ENCODE peak calls at places on chromosome 22, in ten cellular contexts. One of them, this sample, is unnamed. For H3K4me1, the result is how much of the 10 kb centered on the place peaks cover.

GRCh38 chr22:38744981-38745380 is 10.8 kb downstream of the SUN2 start:
- DNase-seq in PC-9: no peak
- DNase-seq in HCT116: no peak
- DNase-seq in heart left ventricle: no peak
- DNase-seq in heart right ventricle: no peak
- DNase-seq in colonic mucosa: no peak
- DNase-seq in A549: no peak
- DNase-seq in thoracic aorta: no peak
- DNase-seq in suprapubic skin: no peak
- DNase-seq in adrenal gland: no peak
- DNase-seq in this sample: no peak

GRCh38 chr22:43136255-43136654 is 6.9 kb downstream of the MCAT start:
- DNase-seq in thoracic aorta: no peak
- DNase-seq in heart left ventricle: peak
- DNase-seq in colonic mucosa: no peak
- DNase-seq in heart right ventricle: peak
- DNase-seq in HCT116: no peak
- DNase-seq in PC-9: peak
- DNase-seq in adrenal gland: peak
- DNase-seq in suprapubic skin: no peak
- DNase-seq in A549: peak
- DNase-seq in this sample: peak

GRCh38 chr22:38240734-38241252 is 32.0 kb downstream of the TMEM184B start:
- DNase-seq in PC-9: peak
- DNase-seq in suprapubic skin: no peak
- DNase-seq in thoracic aorta: no peak
- DNase-seq in HCT116: peak
- DNase-seq in adrenal gland: peak
- DNase-seq in heart right ventricle: no peak
- DNase-seq in A549: peak
- DNase-seq in colonic mucosa: peak
- DNase-seq in heart left ventricle: no peak
- DNase-seq in this sample: no peak

GRCh38 chr22:22026157-22026831 is 43.7 kb upstream of the TOP3B start:
- DNase-seq in heart right ventricle: no peak
- DNase-seq in A549: no peak
- DNase-seq in suprapubic skin: no peak
- DNase-seq in colonic mucosa: no peak
- DNase-seq in heart left ventricle: no peak
- DNase-seq in HCT116: no peak
- DNase-seq in thoracic aorta: no peak
- DNase-seq in PC-9: no peak
- DNase-seq in adrenal gland: no peak
- DNase-seq in this sample: no peak

GRCh38 chr22:23530106-23530505 is 50.0 kb downstream of the IGLL1 start:
- DNase-seq in HCT116: no peak
- DNase-seq in adrenal gland: no peak
- DNase-seq in colonic mucosa: no peak
- DNase-seq in A549: no peak
- DNase-seq in heart left ventricle: peak
- DNase-seq in thoracic aorta: no peak
- DNase-seq in suprapubic skin: peak
- DNase-seq in heart right ventricle: no peak
- DNase-seq in PC-9: no peak
- DNase-seq in this sample: no peak

GRCh38 chr22:39773976-39774539 is 119.5 kb downstream of the ENTHD1 start:
- DNase-seq in HCT116: no peak
- DNase-seq in heart left ventricle: no peak
- DNase-seq in adrenal gland: no peak
- DNase-seq in heart right ventricle: no peak
- DNase-seq in thoracic aorta: no peak
- DNase-seq in A549: no peak
- DNase-seq in PC-9: peak
- DNase-seq in suprapubic skin: no peak
- DNase-seq in colonic mucosa: peak
- DNase-seq in this sample: no peak

GRCh38 chr22:48429621-48430020 is 1398.1 kb downstream of the BRD1 start:
- DNase-seq in thoracic aorta: no peak
- DNase-seq in heart right ventricle: no peak
- DNase-seq in HCT116: no peak
- DNase-seq in adrenal gland: no peak
- DNase-seq in A549: no peak
- DNase-seq in suprapubic skin: peak
- DNase-seq in PC-9: no peak
- DNase-seq in heart left ventricle: no peak
- DNase-seq in colonic mucosa: no peak
- DNase-seq in this sample: no peak

GRCh38 chr22:39351689-39352214 is 2.0 kb downstream of the SYNGR1 start:
- DNase-seq in thoracic aorta: no peak
- DNase-seq in suprapubic skin: no peak
- DNase-seq in HCT116: no peak
- DNase-seq in heart right ventricle: no peak
- DNase-seq in heart left ventricle: no peak
- DNase-seq in PC-9: no peak
- DNase-seq in colonic mucosa: no peak
- DNase-seq in adrenal gland: no peak
- DNase-seq in A549: no peak
- DNase-seq in this sample: peak

GRCh38 chr22:39207141-39208012 is 37.4 kb downstream of the PDGFB start:
- DNase-seq in suprapubic skin: peak
- DNase-seq in HCT116: no peak
- DNase-seq in PC-9: peak
- DNase-seq in thoracic aorta: no peak
- DNase-seq in colonic mucosa: no peak
- DNase-seq in adrenal gland: no peak
- DNase-seq in heart right ventricle: no peak
- DNase-seq in A549: no peak
- DNase-seq in heart left ventricle: peak
- DNase-seq in this sample: no peak

GRCh38 chr22:27212617-27213177 is 555.3 kb downstream of the MIAT start:
- DNase-seq in adrenal gland: peak
- DNase-seq in thoracic aorta: peak
- DNase-seq in heart left ventricle: peak
- DNase-seq in PC-9: no peak
- DNase-seq in A549: peak
- DNase-seq in suprapubic skin: peak
- DNase-seq in heart right ventricle: peak
- DNase-seq in colonic mucosa: peak
- DNase-seq in HCT116: no peak
- DNase-seq in this sample: peak

GRCh38 chr22:23305321-23305910 is 125.1 kb downstream of the BCR start:
- DNase-seq in suprapubic skin: peak
- DNase-seq in heart right ventricle: no peak
- DNase-seq in HCT116: no peak
- DNase-seq in A549: no peak
- DNase-seq in colonic mucosa: no peak
- DNase-seq in thoracic aorta: no peak
- DNase-seq in heart left ventricle: no peak
- DNase-seq in PC-9: no peak
- DNase-seq in adrenal gland: peak
- DNase-seq in this sample: no peak

GRCh38 chr22:29971607-29972006 is 88.6 kb downstream of the MTMR3 start:
- DNase-seq in HCT116: no peak
- DNase-seq in thoracic aorta: no peak
- DNase-seq in suprapubic skin: no peak
- DNase-seq in heart right ventricle: no peak
- DNase-seq in A549: no peak
- DNase-seq in heart left ventricle: no peak
- DNase-seq in PC-9: no peak
- DNase-seq in colonic mucosa: no peak
- DNase-seq in adrenal gland: no peak
- DNase-seq in this sample: no peak

GRCh38 chr22:30694638-30695350 is at the start of gene OSBP2:
- DNase-seq in heart left ventricle: peak
- DNase-seq in suprapubic skin: no peak
- DNase-seq in adrenal gland: peak
- DNase-seq in HCT116: no peak
- DNase-seq in colonic mucosa: peak
- DNase-seq in PC-9: no peak
- DNase-seq in thoracic aorta: no peak
- DNase-seq in heart right ventricle: peak
- DNase-seq in A549: no peak
- DNase-seq in this sample: peak

GRCh38 chr22:39526736-39527171 is 5.8 kb downstream of the RPS19BP1 start:
- DNase-seq in suprapubic skin: no peak
- DNase-seq in A549: no peak
- DNase-seq in HCT116: no peak
- DNase-seq in thoracic aorta: no peak
- DNase-seq in heart right ventricle: no peak
- DNase-seq in colonic mucosa: no peak
- DNase-seq in PC-9: peak
- DNase-seq in adrenal gland: no peak
- DNase-seq in heart left ventricle: no peak
- DNase-seq in this sample: no peak

GRCh38 chr22:41305646-41306045 is 4.3 kb downstream of the ZC3H7B start:
- DNase-seq in heart left ventricle: no peak
- DNase-seq in PC-9: peak
- DNase-seq in A549: no peak
- DNase-seq in colonic mucosa: no peak
- DNase-seq in heart right ventricle: no peak
- DNase-seq in HCT116: no peak
- DNase-seq in suprapubic skin: no peak
- DNase-seq in adrenal gland: peak
- DNase-seq in thoracic aorta: no peak
- DNase-seq in this sample: peak

GRCh38 chr22:22025320-22026156 is 43.0 kb upstream of the TOP3B start:
- DNase-seq in colonic mucosa: no peak
- DNase-seq in PC-9: no peak
- DNase-seq in adrenal gland: no peak
- DNase-seq in heart right ventricle: no peak
- DNase-seq in thoracic aorta: no peak
- DNase-seq in heart left ventricle: no peak
- DNase-seq in HCT116: no peak
- DNase-seq in suprapubic skin: no peak
- DNase-seq in A549: no peak
- DNase-seq in this sample: no peak

GRCh38 chr22:22923930-22924329 is 36.3 kb downstream of the IGLL5 start:
- DNase-seq in A549: no peak
- DNase-seq in thoracic aorta: no peak
- DNase-seq in heart right ventricle: no peak
- DNase-seq in suprapubic skin: no peak
- DNase-seq in PC-9: no peak
- DNase-seq in HCT116: no peak
- DNase-seq in heart left ventricle: no peak
- DNase-seq in colonic mucosa: no peak
- DNase-seq in adrenal gland: no peak
- DNase-seq in this sample: no peak

GRCh38 chr22:40401981-40402406 is 31.6 kb downstream of the SGSM3 start:
- DNase-seq in HCT116: no peak
- DNase-seq in thoracic aorta: no peak
- DNase-seq in heart right ventricle: no peak
- DNase-seq in suprapubic skin: no peak
- DNase-seq in PC-9: no peak
- DNase-seq in heart left ventricle: no peak
- DNase-seq in colonic mucosa: no peak
- DNase-seq in adrenal gland: no peak
- DNase-seq in A549: no peak
- DNase-seq in this sample: no peak

GRCh38 chr22:44348963-44349950 is 36.5 kb upstream of the SHISAL1 start:
- DNase-seq in PC-9: no peak
- DNase-seq in colonic mucosa: no peak
- DNase-seq in heart right ventricle: no peak
- DNase-seq in heart left ventricle: no peak
- DNase-seq in thoracic aorta: no peak
- DNase-seq in A549: no peak
- DNase-seq in suprapubic skin: no peak
- DNase-seq in HCT116: no peak
- DNase-seq in adrenal gland: peak
- DNase-seq in this sample: no peak

DNA sequence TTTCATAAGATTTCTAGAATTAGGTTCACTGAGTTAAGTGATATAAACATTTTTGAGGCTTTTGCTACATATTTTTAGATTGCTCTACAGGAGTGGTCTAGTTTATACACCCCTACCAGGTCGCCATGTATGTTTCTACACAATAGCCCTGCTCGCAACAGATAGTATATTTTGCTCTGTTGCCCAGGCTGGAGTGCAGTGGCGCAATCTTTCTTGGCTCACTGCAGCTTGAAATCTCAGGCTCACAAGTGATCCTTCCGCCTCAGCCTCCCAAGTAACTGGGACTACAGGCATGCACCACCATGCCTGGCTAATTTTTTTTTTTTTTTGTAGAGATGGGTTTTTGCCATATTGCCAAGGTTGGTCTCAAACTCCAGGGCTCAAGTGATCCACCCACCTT is 10.4 kb downstream of the ZNRF3 start:
- DNase-seq in HCT116: no peak
- DNase-seq in suprapubic skin: no peak
- DNase-seq in PC-9: no peak
- DNase-seq in colonic mucosa: no peak
- DNase-seq in adrenal gland: no peak
- DNase-seq in A549: no peak
- DNase-seq in heart left ventricle: no peak
- DNase-seq in heart right ventricle: no peak
- DNase-seq in thoracic aorta: no peak
- DNase-seq in this sample: no peak
- H3K4me1 ChIP-seq in HCT116: under half
- H3K4me1 ChIP-seq in suprapubic skin: under half
- H3K4me1 ChIP-seq in PC-9: under half
- H3K4me1 ChIP-seq in colonic mucosa: under half
- H3K4me1 ChIP-seq in adrenal gland: under half
- H3K4me1 ChIP-seq in A549: under half
- H3K4me1 ChIP-seq in heart left ventricle: under half
- H3K4me1 ChIP-seq in heart right ventricle: under half
- H3K4me1 ChIP-seq in thoracic aorta: under half
- H3K4me1 ChIP-seq in this sample: under half

GRCh38 chr22:25940479-25940878 is 198.5 kb downstream of the MYO18B start:
- DNase-seq in heart left ventricle: no peak
- DNase-seq in heart right ventricle: no peak
- DNase-seq in adrenal gland: no peak
- DNase-seq in thoracic aorta: no peak
- DNase-seq in HCT116: no peak
- DNase-seq in colonic mucosa: no peak
- DNase-seq in PC-9: no peak
- DNase-seq in A549: no peak
- DNase-seq in suprapubic skin: no peak
- DNase-seq in this sample: no peak
- TF ChIP-seq CTCF in heart left ventricle: no peak
- TF ChIP-seq CTCF in heart right ventricle: no peak
- TF ChIP-seq CTCF in adrenal gland: no peak
- TF ChIP-seq CTCF in thoracic aorta: no peak
- TF ChIP-seq CTCF in HCT116: no peak
- TF ChIP-seq CTCF in colonic mucosa: no peak
- TF ChIP-seq CTCF in PC-9: no peak
- TF ChIP-seq CTCF in A549: no peak
- TF ChIP-seq CTCF in suprapubic skin: no peak
- TF ChIP-seq CTCF in this sample: peak

GRCh38 chr22:50473088-50473487 is 1.7 kb downstream of the SBF1 start:
- DNase-seq in heart right ventricle: no peak
- DNase-seq in A549: peak
- DNase-seq in suprapubic skin: no peak
- DNase-seq in PC-9: peak
- DNase-seq in adrenal gland: no peak
- DNase-seq in colonic mucosa: peak
- DNase-seq in HCT116: peak
- DNase-seq in thoracic aorta: no peak
- DNase-seq in heart left ventricle: no peak
- DNase-seq in this sample: no peak
- H3K4me1 ChIP-seq in heart right ventricle: half or more
- H3K4me1 ChIP-seq in A549: under half
- H3K4me1 ChIP-seq in suprapubic skin: half or more
- H3K4me1 ChIP-seq in PC-9: half or more
- H3K4me1 ChIP-seq in adrenal gland: under half
- H3K4me1 ChIP-seq in colonic mucosa: under half
- H3K4me1 ChIP-seq in HCT116: under half
- H3K4me1 ChIP-seq in thoracic aorta: half or more
- H3K4me1 ChIP-seq in heart left ventricle: half or more
- H3K4me1 ChIP-seq in this sample: under half

GRCh38 chr22:35150163-35151107 is 84.5 kb downstream of the ISX start:
- DNase-seq in HCT116: peak
- DNase-seq in colonic mucosa: peak
- DNase-seq in heart left ventricle: peak
- DNase-seq in heart right ventricle: peak
- DNase-seq in suprapubic skin: no peak
- DNase-seq in PC-9: no peak
- DNase-seq in thoracic aorta: no peak
- DNase-seq in A549: peak
- DNase-seq in adrenal gland: peak
- DNase-seq in this sample: peak
- TF ChIP-seq CTCF in HCT116: peak
- TF ChIP-seq CTCF in colonic mucosa: peak
- TF ChIP-seq CTCF in heart left ventricle: peak
- TF ChIP-seq CTCF in heart right ventricle: peak
- TF ChIP-seq CTCF in suprapubic skin: peak
- TF ChIP-seq CTCF in PC-9: peak
- TF ChIP-seq CTCF in thoracic aorta: peak
- TF ChIP-seq CTCF in A549: peak
- TF ChIP-seq CTCF in adrenal gland: peak
- TF ChIP-seq CTCF in this sample: peak